ENCODE peak calls at places on chromosomes 3 and 15, in ten cellular contexts. O, J, Z, Y, M, W, D, S, Q and I are unnamed samples.

GRCh38 chr15:59268980-59269472 is 62.4 kb downstream of the LDHAL6B start:
- DNase-seq in Q (no peak), J (no peak), Y (no peak), S (no peak), W (no peak), D (no peak), O (no peak), Z (no peak), M (no peak), I (no peak)

GRCh38 chr3:53680026-53680425 is 166.2 kb downstream of the CHDH start:
- DNase-seq in S (no peak), Y (no peak), O (peak; percentile 54), Z (no peak), M (peak; percentile 2), Q (no peak), W (peak; percentile 43), D (no peak), J (peak; percentile 48), I (no peak)

GRCh38 chr15:98567951-98568350 is 80.4 kb upstream of the IGF1R start:
- DNase-seq in M (no peak), Y (no peak), O (no peak), Q (no peak), S (no peak), J (peak; percentile 19), Z (no peak), W (no peak), D (no peak), I (no peak)

GRCh38 chr3:133230191-133230590 is 169.7 kb upstream of the BFSP2 start:
- DNase-seq in Y (no peak), W (no peak), D (no peak), Q (no peak), S (no peak), Z (no peak), O (no peak), M (no peak), J (peak; percentile 18), I (no peak)

GRCh38 chr3:64995857-64996564 is 308.2 kb upstream of the ADAMTS9 start:
- DNase-seq in M (peak; percentile 35), Z (no peak), D (no peak), O (no peak), Y (no peak), J (peak; percentile 86), S (no peak), Q (no peak), W (no peak), I (no peak)

GRCh38 chr3:154120903-154121235 is 321 bp upstream of the ARHGEF26 start:
- DNase-seq in W (no peak), Q (no peak), Y (no peak), Z (peak; percentile 47), M (no peak), O (no peak), S (no peak), D (no peak), J (no peak), I (no peak)

GRCh38 chr15:68210821-68211655 is 5.9 kb upstream of the CALML4 start:
- DNase-seq in Y (no peak), J (peak; percentile 68), D (no peak), W (peak; percentile 90), M (peak; percentile 42), Z (peak; percentile 42), Q (peak; percentile 47), S (no peak), O (peak; percentile 77), I (peak; percentile 72)

GRCh38 chr15:41394924-41395323 is 7.4 kb downstream of the NDUFAF1 start:
- DNase-seq in Y (no peak), Z (peak; percentile 20), D (no peak), M (peak; percentile 20), J (no peak), W (no peak), S (no peak), Q (no peak), O (no peak), I (no peak)

GRCh38 chr3:66372681-66373350 is 128.0 kb downstream of the LRIG1 start:
- DNase-seq in D (no peak), Q (peak; percentile 59), W (peak; percentile 89), Z (no peak), J (no peak), M (peak; percentile 20), O (no peak), S (no peak), Y (no peak), I (no peak)

GRCh38 chr15:101063891-101064794 is 145.0 kb downstream of the LRRK1 start:
- DNase-seq in Z (no peak), D (no peak), Y (peak; percentile 38), M (no peak), S (no peak), Q (no peak), J (peak; percentile 71), O (no peak), W (no peak), I (no peak)

GRCh38 chr15:27714675-27715074 is 384.4 kb downstream of the OCA2 start:
- DNase-seq in J (no peak), Z (no peak), S (no peak), O (no peak), Y (no peak), W (peak; percentile 66), M (no peak), D (no peak), Q (no peak), I (no peak)
- TF ChIP-seq CTCF in J (no peak), Z (no peak), S (no peak), O (no peak), Y (no peak), W (peak; percentile 65), M (no peak), D (no peak), Q (no peak), I (no peak)

GRCh38 chr15:89358435-89358754 is 23.8 kb upstream of the POLG start:
- DNase-seq in Y (no peak), D (no peak), W (peak; percentile 72), Q (no peak), S (no peak), O (no peak), Z (no peak), M (no peak), J (no peak), I (no peak)

GRCh38 chr15:89358755-89359439 is 24.3 kb upstream of the POLG start:
- DNase-seq in Q (peak; percentile 73), D (peak; percentile 59), Z (peak; percentile 60), Y (peak; percentile 83), O (peak; percentile 73), M (peak; percentile 56), J (peak; percentile 78), S (no peak), W (peak; percentile 71), I (peak; percentile 86)

GRCh38 chr15:89359471-89360293 is 25.1 kb upstream of the POLG start:
- DNase-seq in Z (no peak), O (no peak), S (no peak), M (no peak), Q (no peak), D (no peak), W (peak; percentile 35), Y (no peak), J (no peak), I (no peak)

GRCh38 chr15:89353991-89354390 is 19.4 kb upstream of the POLG start:
- DNase-seq in M (no peak), D (no peak), W (no peak), O (no peak), S (no peak), J (no peak), Q (no peak), Z (no peak), Y (no peak), I (no peak)

DNA sequence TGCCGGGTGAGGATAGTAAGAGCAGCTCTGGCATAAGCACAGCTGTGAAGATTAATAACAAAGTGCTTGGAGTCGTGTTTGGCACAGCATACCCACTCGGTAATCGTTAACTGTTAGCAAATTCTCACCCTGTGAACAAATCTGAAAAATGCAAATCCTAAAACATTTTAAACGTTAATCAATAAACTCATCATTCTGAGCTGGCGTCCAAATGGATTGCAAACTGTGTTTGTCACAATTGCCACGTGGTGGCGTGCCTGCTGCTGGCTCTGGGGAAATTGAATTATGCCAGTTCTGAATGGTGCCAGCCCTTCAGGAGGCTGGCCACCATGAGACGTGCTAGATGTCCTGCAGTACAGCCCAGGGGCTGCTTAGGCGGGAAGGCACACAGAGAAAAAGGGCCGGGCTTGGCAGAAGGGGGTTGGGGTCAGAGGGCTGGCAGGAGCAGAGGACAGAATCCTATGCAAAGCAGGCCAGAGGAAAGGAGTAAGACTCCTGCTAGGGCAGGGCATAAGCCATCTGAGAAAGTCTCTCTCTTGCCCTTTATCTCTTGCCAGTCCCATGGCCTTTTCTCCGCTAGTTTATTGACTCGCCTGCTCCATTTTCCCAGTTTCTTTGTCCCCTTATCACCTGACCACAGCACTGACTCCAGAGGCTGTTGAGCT is 22.1 kb upstream of the POLG start:
- DNase-seq in O (no peak), Q (no peak), Z (no peak), J (no peak), Y (no peak), M (no peak), W (peak; percentile 41), S (no peak), D (no peak), I (no peak)
- TF ChIP-seq CTCF in O (no peak), Q (no peak), Z (peak; percentile 38), J (peak; percentile 51), Y (no peak), M (peak; percentile 39), W (peak; percentile 59), S (peak; percentile 26), D (peak; percentile 73), I (peak; percentile 53)

GRCh38 chr3:1275495-1275894 is 182.7 kb downstream of the CNTN6 start:
- DNase-seq in S (no peak), D (no peak), Y (no peak), W (peak; percentile 71), Q (no peak), M (no peak), Z (peak; percentile 18), O (no peak), J (no peak), I (peak; percentile 26)
- TF ChIP-seq CTCF in S (no peak), D (no peak), Y (no peak), W (peak; percentile 84), Q (no peak), M (no peak), Z (peak; percentile 45), O (no peak), J (no peak), I (peak; percentile 59)

GRCh38 chr3:124941729-124942128 is 7.2 kb upstream of the MUC13 start:
- DNase-seq in S (no peak), Q (no peak), Z (no peak), D (no peak), Y (no peak), W (no peak), O (no peak), J (no peak), M (no peak), I (no peak)

GRCh38 chr3:124939661-124940060 is 5.1 kb upstream of the MUC13 start:
- DNase-seq in Z (no peak), S (no peak), M (no peak), Y (no peak), O (no peak), W (no peak), J (no peak), D (no peak), Q (no peak), I (no peak)

GRCh38 chr3:124935794-124936542 is 1.4 kb upstream of the MUC13 start:
- DNase-seq in Y (no peak), Z (no peak), Q (no peak), S (no peak), M (no peak), J (no peak), D (no peak), W (no peak), O (no peak), I (no peak)

GRCh38 chr3:124937049-124937448 is 2.5 kb upstream of the MUC13 start:
- DNase-seq in M (no peak), D (no peak), S (no peak), Y (no peak), J (no peak), Z (no peak), W (no peak), O (no peak), Q (no peak), I (no peak)

GRCh38 chr3:124938896-124939295 is 4.3 kb upstream of the MUC13 start:
- DNase-seq in S (no peak), D (no peak), Q (no peak), Y (no peak), Z (no peak), W (no peak), O (no peak), J (no peak), M (no peak), I (no peak)
- TF ChIP-seq CTCF in S (no peak), D (no peak), Q (no peak), Y (no peak), Z (no peak), W (no peak), O (no peak), J (no peak), M (no peak), I (no peak)